ENCODE peak calls at places on chromosome 15, in four cellular contexts. One of them, this sample, is unnamed.

GRCh38 chr15:48025118-48025517 is 95.7 kb upstream of the SLC24A5 start:
- DNase-seq in BJ: no peak
- DNase-seq in sigmoid colon: no peak
- DNase-seq in upper lobe of right lung: no peak
- DNase-seq in this sample: no peak

GRCh38 chr15:63843901-63844317 is 10.2 kb upstream of the HERC1 start:
- DNase-seq in BJ: no peak
- DNase-seq in sigmoid colon: no peak
- DNase-seq in upper lobe of right lung: no peak
- DNase-seq in this sample: peak; percentile 17

GRCh38 chr15:83472151-83472550 is 25.0 kb downstream of the SH3GL3 start:
- DNase-seq in BJ: no peak
- DNase-seq in sigmoid colon: no peak
- DNase-seq in upper lobe of right lung: no peak
- DNase-seq in this sample: no peak

GRCh38 chr15:64334530-64334929 is 21.4 kb downstream of the CSNK1G1 start:
- DNase-seq in BJ: no peak
- DNase-seq in sigmoid colon: no peak
- DNase-seq in upper lobe of right lung: no peak
- DNase-seq in this sample: no peak

GRCh38 chr15:39315200-39315599 is 265.7 kb upstream of the THBS1 start:
- DNase-seq in BJ: no peak
- DNase-seq in sigmoid colon: no peak
- DNase-seq in upper lobe of right lung: no peak
- DNase-seq in this sample: no peak

GRCh38 chr15:39509941-39510845 is 70.7 kb upstream of the THBS1 start:
- DNase-seq in BJ: no peak
- DNase-seq in sigmoid colon: no peak
- DNase-seq in upper lobe of right lung: no peak
- DNase-seq in this sample: no peak

GRCh38 chr15:31905054-31905453 is 125.3 kb upstream of the CHRNA7 start:
- DNase-seq in BJ: no peak
- DNase-seq in sigmoid colon: no peak
- DNase-seq in upper lobe of right lung: no peak
- DNase-seq in this sample: no peak

GRCh38 chr15:68821898-68822380 is 1.2 kb upstream of the ANP32A start:
- DNase-seq in BJ: no peak
- DNase-seq in sigmoid colon: no peak
- DNase-seq in upper lobe of right lung: no peak
- DNase-seq in this sample: no peak

GRCh38 chr15:74045636-74046274 is 36.6 kb downstream of the GOLGA6A start:
- DNase-seq in BJ: no peak
- DNase-seq in sigmoid colon: no peak
- DNase-seq in upper lobe of right lung: no peak
- DNase-seq in this sample: no peak

GRCh38 chr15:56757884-56758283 is 24.6 kb upstream of the ZNF280D start:
- DNase-seq in BJ: no peak
- DNase-seq in sigmoid colon: no peak
- DNase-seq in upper lobe of right lung: no peak
- DNase-seq in this sample: no peak

GRCh38 chr15:101503296-101503599 is 13.7 kb upstream of the PCSK6 start:
- DNase-seq in BJ: no peak
- DNase-seq in sigmoid colon: no peak
- DNase-seq in upper lobe of right lung: no peak
- DNase-seq in this sample: no peak

GRCh38 chr15:31197497-31198414 is 96.2 kb upstream of the TRPM1 start:
- DNase-seq in BJ: no peak
- DNase-seq in sigmoid colon: no peak
- DNase-seq in upper lobe of right lung: peak; percentile 78
- DNase-seq in this sample: no peak

GRCh38 chr15:51076898-51077564 is 17.7 kb downstream of the TNFAIP8L3 start:
- DNase-seq in BJ: no peak
- DNase-seq in sigmoid colon: peak; percentile 69
- DNase-seq in upper lobe of right lung: peak; percentile 76
- DNase-seq in this sample: no peak

GRCh38 chr15:68450192-68450591 is 18.2 kb upstream of the ITGA11 start:
- DNase-seq in BJ: no peak
- DNase-seq in sigmoid colon: no peak
- DNase-seq in upper lobe of right lung: no peak
- DNase-seq in this sample: no peak

GRCh38 chr15:34588046-34588674 is 4.7 kb upstream of the GOLGA8B start:
- DNase-seq in BJ: peak; percentile 36
- DNase-seq in sigmoid colon: peak; percentile 84
- DNase-seq in upper lobe of right lung: no peak
- DNase-seq in this sample: peak; percentile 33

GRCh38 chr15:77550275-77551251 is 82.1 kb downstream of the LINGO1 start:
- DNase-seq in BJ: no peak
- DNase-seq in sigmoid colon: no peak
- DNase-seq in upper lobe of right lung: no peak
- DNase-seq in this sample: peak; percentile 12

GRCh38 chr15:100234158-100235029 is 107.4 kb downstream of the ADAMTS17 start:
- DNase-seq in BJ: no peak
- DNase-seq in sigmoid colon: no peak
- DNase-seq in upper lobe of right lung: no peak
- DNase-seq in this sample: no peak

GRCh38 chr15:52002351-52002750 is 16.7 kb upstream of the MAPK6 start:
- DNase-seq in BJ: no peak
- DNase-seq in sigmoid colon: no peak
- DNase-seq in upper lobe of right lung: no peak
- DNase-seq in this sample: no peak

GRCh38 chr15:68584704-68585573 is 6.1 kb downstream of the CORO2B start:
- DNase-seq in BJ: no peak
- DNase-seq in sigmoid colon: no peak
- DNase-seq in upper lobe of right lung: no peak
- DNase-seq in this sample: no peak

GRCh38 chr15:68278345-68279217 is 1.0 kb downstream of the FEM1B start:
- DNase-seq in BJ: no peak
- DNase-seq in sigmoid colon: no peak
- DNase-seq in upper lobe of right lung: no peak
- DNase-seq in this sample: no peak

GRCh38 chr15:68279779-68280745 is 2.5 kb downstream of the FEM1B start:
- DNase-seq in BJ: no peak
- DNase-seq in sigmoid colon: no peak
- DNase-seq in upper lobe of right lung: no peak
- DNase-seq in this sample: no peak

GRCh38 chr15:46848704-46849103 is 868.6 kb upstream of the SEMA6D start:
- DNase-seq in BJ: no peak
- DNase-seq in sigmoid colon: no peak
- DNase-seq in upper lobe of right lung: no peak
- DNase-seq in this sample: peak; percentile 17

GRCh38 chr15:25185156-25185710 is 230.4 kb downstream of the SNRPN start:
- DNase-seq in BJ: no peak
- DNase-seq in sigmoid colon: peak; percentile 27
- DNase-seq in upper lobe of right lung: peak; percentile 43
- DNase-seq in this sample: no peak

GRCh38 chr15:35078221-35078915 is 6.7 kb downstream of the NANOGP8 start:
- DNase-seq in BJ: no peak
- DNase-seq in sigmoid colon: no peak
- DNase-seq in upper lobe of right lung: no peak
- DNase-seq in this sample: peak; percentile 14

GRCh38 chr15:68614621-68615035 is 35.8 kb downstream of the CORO2B start:
- DNase-seq in BJ: no peak
- DNase-seq in sigmoid colon: peak; percentile 75
- DNase-seq in upper lobe of right lung: no peak
- DNase-seq in this sample: no peak

GRCh38 chr15:93974804-93975481 is 256.4 kb upstream of the MCTP2 start:
- DNase-seq in BJ: no peak
- DNase-seq in sigmoid colon: no peak
- DNase-seq in upper lobe of right lung: no peak
- DNase-seq in this sample: no peak
- TF ChIP-seq CTCF in BJ: peak; percentile 34
- TF ChIP-seq CTCF in sigmoid colon: peak; percentile 55
- TF ChIP-seq CTCF in upper lobe of right lung: peak; percentile 34
- TF ChIP-seq CTCF in this sample: peak; percentile 54

GRCh38 chr15:60649845-60650548 is 171.1 kb upstream of the ICE2 start:
- DNase-seq in BJ: no peak
- DNase-seq in sigmoid colon: no peak
- DNase-seq in upper lobe of right lung: no peak
- DNase-seq in this sample: no peak
- TF ChIP-seq CTCF in BJ: no peak
- TF ChIP-seq CTCF in sigmoid colon: no peak
- TF ChIP-seq CTCF in upper lobe of right lung: no peak
- TF ChIP-seq CTCF in this sample: no peak

GRCh38 chr15:42741710-42742109 is 4.8 kb upstream of the CDAN1 start:
- DNase-seq in BJ: no peak
- DNase-seq in sigmoid colon: no peak
- DNase-seq in upper lobe of right lung: no peak
- DNase-seq in this sample: no peak

GRCh38 chr15:42749266-42749665 is 12.3 kb upstream of the CDAN1 start:
- DNase-seq in BJ: no peak
- DNase-seq in sigmoid colon: no peak
- DNase-seq in upper lobe of right lung: no peak
- DNase-seq in this sample: no peak

DNA sequence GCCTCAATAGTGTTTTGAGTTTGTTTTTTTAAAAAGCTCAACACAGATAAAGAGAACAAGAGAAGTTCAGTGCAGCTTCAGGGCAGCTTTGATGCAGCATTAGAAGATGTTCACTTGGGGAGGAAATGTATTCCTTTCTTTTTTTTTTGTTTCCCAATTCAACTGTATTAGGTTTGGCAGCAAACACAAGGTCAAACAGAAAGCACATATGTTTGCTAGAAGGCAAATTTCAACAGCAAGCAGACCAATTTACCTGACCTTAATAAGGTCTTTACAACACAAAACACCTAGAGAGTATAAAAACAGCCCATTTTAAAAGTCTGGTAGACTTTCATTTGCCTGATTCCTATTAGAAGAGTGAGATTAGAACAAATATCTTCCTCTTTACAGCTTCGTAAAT is 7.3 kb upstream of the CDAN1 start:
- DNase-seq in BJ: no peak
- DNase-seq in sigmoid colon: no peak
- DNase-seq in upper lobe of right lung: no peak
- DNase-seq in this sample: no peak
- TF ChIP-seq CTCF in BJ: no peak
- TF ChIP-seq CTCF in sigmoid colon: no peak
- TF ChIP-seq CTCF in upper lobe of right lung: no peak
- TF ChIP-seq CTCF in this sample: no peak

GRCh38 chr15:41494922-41495735 is 1.5 kb downstream of the ITPKA start:
- DNase-seq in BJ: no peak
- DNase-seq in sigmoid colon: no peak
- DNase-seq in upper lobe of right lung: no peak
- DNase-seq in this sample: no peak

GRCh38 chr15:41495736-41496599 is 2.3 kb downstream of the ITPKA start:
- DNase-seq in BJ: no peak
- DNase-seq in sigmoid colon: no peak
- DNase-seq in upper lobe of right lung: no peak
- DNase-seq in this sample: no peak

GRCh38 chr15:41493902-41494189 is 172 bp downstream of the ITPKA start:
- DNase-seq in BJ: no peak
- DNase-seq in sigmoid colon: no peak
- DNase-seq in upper lobe of right lung: no peak
- DNase-seq in this sample: no peak

GRCh38 chr15:41493205-41493901 is at the start of gene ITPKA:
- DNase-seq in BJ: no peak
- DNase-seq in sigmoid colon: peak; percentile 86
- DNase-seq in upper lobe of right lung: peak; percentile 86
- DNase-seq in this sample: no peak

GRCh38 chr15:41494190-41494921 is 682 bp downstream of the ITPKA start:
- DNase-seq in BJ: no peak
- DNase-seq in sigmoid colon: no peak
- DNase-seq in upper lobe of right lung: peak; percentile 69
- DNase-seq in this sample: no peak
- TF ChIP-seq CTCF in BJ: no peak
- TF ChIP-seq CTCF in sigmoid colon: no peak
- TF ChIP-seq CTCF in upper lobe of right lung: no peak
- TF ChIP-seq CTCF in this sample: no peak

GRCh38 chr15:76285241-76285825 is 25.9 kb downstream of the ETFA start:
- DNase-seq in BJ: no peak
- DNase-seq in sigmoid colon: no peak
- DNase-seq in upper lobe of right lung: no peak
- DNase-seq in this sample: no peak
- TF ChIP-seq CTCF in BJ: peak; percentile 55
- TF ChIP-seq CTCF in sigmoid colon: peak; percentile 10
- TF ChIP-seq CTCF in upper lobe of right lung: peak; percentile 32
- TF ChIP-seq CTCF in this sample: peak; percentile 36

GRCh38 chr15:88609344-88609743 is 11.8 kb upstream of the AEN start:
- DNase-seq in BJ: no peak
- DNase-seq in sigmoid colon: no peak
- DNase-seq in upper lobe of right lung: no peak
- DNase-seq in this sample: no peak

GRCh38 chr15:88613074-88613944 is 7.8 kb upstream of the AEN start:
- DNase-seq in BJ: no peak
- DNase-seq in sigmoid colon: no peak
- DNase-seq in upper lobe of right lung: no peak
- DNase-seq in this sample: no peak

GRCh38 chr15:88612186-88612796 is 8.8 kb upstream of the AEN start:
- DNase-seq in BJ: no peak
- DNase-seq in sigmoid colon: no peak
- DNase-seq in upper lobe of right lung: no peak
- DNase-seq in this sample: no peak

GRCh38 chr15:88608607-88609181 is 12.4 kb upstream of the AEN start:
- DNase-seq in BJ: no peak
- DNase-seq in sigmoid colon: no peak
- DNase-seq in upper lobe of right lung: no peak
- DNase-seq in this sample: no peak

GRCh38 chr15:88610756-88611231 is 10.3 kb upstream of the AEN start:
- DNase-seq in BJ: no peak
- DNase-seq in sigmoid colon: no peak
- DNase-seq in upper lobe of right lung: no peak
- DNase-seq in this sample: no peak
- TF ChIP-seq CTCF in BJ: peak; percentile 33
- TF ChIP-seq CTCF in sigmoid colon: no peak
- TF ChIP-seq CTCF in upper lobe of right lung: no peak
- TF ChIP-seq CTCF in this sample: peak; percentile 5